ENCODE peak calls at places on chromosome 4, in ten cellular contexts. S is stimulated activated CD4-positive, alpha-beta T cell treated with anti-CD3 and anti-CD28 coated beads, Interleukin-1b, Interleukin-23, amount 100 ng/mL, for 48 hours; T is AG04450; O is NT2/D1; Q is COR-L47; H is mesendoderm; M is left lung; C is AG10803; B is ascending aorta; A is GM20000. J is an unnamed sample.

GRCh38 chr4:118265312-118266144 is 87.3 kb downstream of the PRSS12 start:
- DNase-seq in S (peak; percentile 34), T (no peak), O (no peak), Q (no peak), H (no peak), M (peak; percentile 88), C (no peak), B (no peak), A (peak; percentile 18), J (no peak)

GRCh38 chr4:17494258-17494657 is 17.6 kb downstream of the QDPR start:
- DNase-seq in S (peak; percentile 16), T (no peak), O (peak; percentile 38), Q (no peak), H (peak; percentile 64), M (no peak), C (peak; percentile 62), B (no peak), A (no peak), J (no peak)

GRCh38 chr4:175947117-175947722 is 118.4 kb upstream of the WDR17 start:
- DNase-seq in S (no peak), T (peak; percentile 1), O (no peak), Q (no peak), H (peak; percentile 10), M (no peak), C (peak; percentile 38), B (no peak), A (peak; percentile 7), J (no peak)

GRCh38 chr4:179751669-179752068 is 2309.4 kb upstream of the AGA start:
- DNase-seq in S (no peak), T (no peak), O (no peak), Q (no peak), H (no peak), M (no peak), C (no peak), B (no peak), A (no peak), J (no peak)

GRCh38 chr4:1539859-1540600 is 133.8 kb upstream of the NKX1-1 start:
- DNase-seq in S (no peak), T (no peak), O (no peak), Q (no peak), H (no peak), M (peak; percentile 67), C (no peak), B (no peak), A (no peak), J (no peak)

GRCh38 chr4:3452376-3452775 is 10.6 kb downstream of the HGFAC start:
- DNase-seq in S (no peak), T (no peak), O (peak; percentile 27), Q (no peak), H (peak; percentile 59), M (peak; percentile 37), C (no peak), B (no peak), A (no peak), J (no peak)

GRCh38 chr4:99104153-99104552 is 15.6 kb upstream of the ADH5 start:
- DNase-seq in S (no peak), T (no peak), O (no peak), Q (no peak), H (peak; percentile 10), M (no peak), C (peak; percentile 69), B (no peak), A (no peak), J (no peak)

GRCh38 chr4:126762651-126763247 is 870.0 kb upstream of the INTU start:
- DNase-seq in S (no peak), T (no peak), O (no peak), Q (no peak), H (no peak), M (no peak), C (no peak), B (no peak), A (no peak), J (no peak)

GRCh38 chr4:111678466-111678865 is 466.8 kb upstream of the FAM241A start:
- DNase-seq in S (no peak), T (no peak), O (no peak), Q (peak; percentile 34), H (peak; percentile 85), M (no peak), C (peak; percentile 99), B (no peak), A (no peak), J (no peak)

GRCh38 chr4:147060171-147060931 is 114.7 kb upstream of the TTC29 start:
- DNase-seq in S (no peak), T (peak; percentile 7), O (no peak), Q (no peak), H (no peak), M (no peak), C (peak; percentile 93), B (no peak), A (no peak), J (no peak)

GRCh38 chr4:37475087-37475486 is 211.1 kb downstream of the RELL1 start:
- DNase-seq in S (no peak), T (no peak), O (no peak), Q (no peak), H (no peak), M (no peak), C (no peak), B (no peak), A (no peak), J (no peak)

GRCh38 chr4:78937837-78938236 is 1.4 kb downstream of the PAQR3 start:
- DNase-seq in S (no peak), T (no peak), O (no peak), Q (peak; percentile 57), H (peak; percentile 48), M (no peak), C (peak; percentile 28), B (no peak), A (no peak), J (no peak)

GRCh38 chr4:145883173-145883572 is 55.5 kb downstream of the ZNF827 start:
- DNase-seq in S (no peak), T (no peak), O (no peak), Q (no peak), H (peak; percentile 31), M (no peak), C (no peak), B (no peak), A (no peak), J (no peak)

GRCh38 chr4:173436149-173436579 is 37.2 kb upstream of the SCRG1 start:
- DNase-seq in S (no peak), T (no peak), O (no peak), Q (no peak), H (no peak), M (no peak), C (peak; percentile 94), B (peak; percentile 66), A (no peak), J (no peak)

GRCh38 chr4:52244773-52245360 is 193.8 kb downstream of the SPATA18 start:
- DNase-seq in S (no peak), T (no peak), O (no peak), Q (peak; percentile 75), H (no peak), M (no peak), C (no peak), B (no peak), A (no peak), J (no peak)

J was measured in T-helper 1 cell.